ENCODE peak calls at places on chromosomes 16 and 17, in seven cellular contexts. D is HuH-7.5; T is stimulated activated CD8-positive, alpha-beta memory T cell treated with anti-CD3 and anti-CD28 coated beads, Interleukin-2, amount 100 ng/mL, for 1 hour; Q is AG20443; Y is epithelial cell of esophagus; L is fibroblast of mammary gland; N is effector CD4-positive, alpha-beta T cell. U is an unnamed sample.
A peak's percentile ranks its signal among the peaks of the same experiment; 100 is the strongest.

GRCh38 chr16:47424846-47425245 is 36.0 kb downstream of the ITFG1 start:
- DNase-seq in N (no peak), T (no peak), D (no peak), L (no peak), Y (no peak), Q (no peak), U (no peak)

GRCh38 chr17:78257810-78258322 is 26.4 kb downstream of the TMEM235 start:
- DNase-seq in L (no peak), N (no peak), T (no peak), Y (no peak), Q (no peak), D (no peak), U (no peak)

GRCh38 chr16:56844056-56844455 is 21.0 kb upstream of the SLC12A3 start:
- DNase-seq in L (no peak), D (no peak), Q (no peak), T (no peak), Y (no peak), N (no peak), U (no peak)

GRCh38 chr17:79612468-79613194 is 1.8 kb upstream of the RBFOX3 start:
- DNase-seq in T (peak; percentile 1), L (peak; percentile 35), N (peak; percentile 9), Q (peak; percentile 50), Y (no peak), D (peak; percentile 91), U (no peak)

GRCh38 chr16:49858200-49859129 is 2.6 kb upstream of the ZNF423 start:
- DNase-seq in N (no peak), T (no peak), L (peak; percentile 51), Q (no peak), Y (no peak), D (peak; percentile 43), U (no peak)

GRCh38 chr17:27543464-27543856 is 87.2 kb downstream of the KSR1 start:
- DNase-seq in Y (no peak), L (no peak), Q (no peak), N (no peak), D (no peak), T (no peak), U (no peak)

GRCh38 chr17:28494445-28495188 is 11.5 kb upstream of the FOXN1 start:
- DNase-seq in L (peak; percentile 52), T (peak; percentile 53), Y (peak; percentile 75), D (peak; percentile 96), Q (peak; percentile 94), N (peak; percentile 72), U (peak; percentile 48)

GRCh38 chr17:146546-146945 is 9.2 kb downstream of the SCGB1C2 start:
- DNase-seq in N (no peak), T (no peak), Y (no peak), L (no peak), D (no peak), Q (no peak), U (no peak)

GRCh38 chr17:42305543-42306384 is 17.5 kb downstream of the STAT5A start:
- DNase-seq in T (no peak), Q (no peak), N (no peak), L (no peak), D (no peak), Y (no peak), U (no peak)

GRCh38 chr17:28726396-28726911 is 421 bp upstream of the TLCD1 start:
- DNase-seq in Y (peak; percentile 66), Q (no peak), D (no peak), L (no peak), T (peak; percentile 18), N (peak; percentile 58), U (peak; percentile 63)

GRCh38 chr17:40362696-40363479 is 1.6 kb downstream of the GJD3 start:
- DNase-seq in Q (peak; percentile 92), D (peak; percentile 97), T (peak; percentile 41), Y (peak; percentile 83), N (peak; percentile 66), L (peak; percentile 63), U (peak; percentile 70)

GRCh38 chr17:76032073-76032779 is 5.1 kb upstream of the EVPL start:
- DNase-seq in Q (no peak), L (no peak), D (no peak), T (no peak), N (no peak), Y (no peak), U (no peak)

GRCh38 chr17:51486885-51487520 is 226.7 kb downstream of the UTP18 start:
- DNase-seq in L (no peak), Y (no peak), N (no peak), T (no peak), D (no peak), Q (no peak), U (no peak)

GRCh38 chr17:3919123-3919624 is 2.9 kb upstream of the P2RX1 start:
- DNase-seq in T (no peak), Q (no peak), D (no peak), Y (peak; percentile 40), L (no peak), N (no peak), U (no peak)

GRCh38 chr17:48505788-48506187 is 25.0 kb downstream of the HOXB1 start:
- DNase-seq in Q (peak; percentile 83), Y (peak; percentile 82), D (no peak), N (peak; percentile 36), L (peak; percentile 93), T (peak; percentile 20), U (peak; percentile 37)

GRCh38 chr16:75087040-75087979 is 29.3 kb downstream of the LDHD start:
- DNase-seq in L (peak; percentile 67), D (no peak), N (no peak), T (no peak), Q (no peak), Y (peak; percentile 27), U (no peak)

GRCh38 chr17:43360376-43360738 is 38.4 kb upstream of the ARL4D start:
- DNase-seq in L (peak; percentile 97), D (no peak), N (peak; percentile 54), Y (peak; percentile 74), Q (peak; percentile 54), T (peak; percentile 57), U (no peak)

GRCh38 chr17:38538906-38539305 is 66.8 kb downstream of the SRCIN1 start:
- DNase-seq in Q (no peak), N (no peak), D (no peak), L (no peak), T (no peak), Y (no peak), U (no peak)

GRCh38 chr17:1590031-1590746 is 27.6 kb upstream of the PITPNA start:
- DNase-seq in N (no peak), Y (peak; percentile 87), Q (peak; percentile 93), T (no peak), L (peak; percentile 84), D (peak; percentile 81), U (no peak)

GRCh38 chr17:17782425-17783120 is 54.2 kb downstream of the SREBF1 start:
- DNase-seq in Y (no peak), D (no peak), N (no peak), Q (no peak), L (no peak), T (no peak), U (no peak)

GRCh38 chr16:49410226-49410625 is 36.6 kb downstream of the C16orf78 start:
- DNase-seq in L (no peak), Y (no peak), Q (no peak), N (no peak), T (no peak), D (no peak), U (no peak)

U was measured in central memory CD8-positive, alpha-beta T cell.